ENCODE peak calls at places on chromosomes 1 and 21, in five cellular contexts. Y is NCI-H2171 treated with DMSO at 0.1 percent for 48 hours, L is endothelial cell, X is T-helper 9 cell, Q is astrocyte of the hippocampus. T is an unnamed sample.
A peak's percentile ranks its signal among the peaks of the same experiment; 100 is the strongest.

GRCh38 chr1:192485692-192486436 is 89.7 kb upstream of the RGS1 start:
- DNase-seq in Y (no peak), L (no peak), X (no peak), Q (peak; percentile 92), T (no peak)

GRCh38 chr1:2591581-2592261 is 5.1 kb downstream of the PRXL2B start:
- DNase-seq in Y (no peak), L (no peak), X (no peak), Q (no peak), T (no peak)

GRCh38 chr1:192914696-192915095 is 105.9 kb downstream of the RGS2 start:
- DNase-seq in Y (no peak), L (no peak), X (no peak), Q (no peak), T (no peak)

GRCh38 chr21:43287111-43287973 is 118.5 kb downstream of the CRYAA start:
- DNase-seq in Y (peak; percentile 77), L (no peak), X (no peak), Q (no peak), T (no peak)

GRCh38 chr1:165824269-165824643 is 3.2 kb upstream of the UCK2 start:
- DNase-seq in Y (no peak), L (no peak), X (no peak), Q (no peak), T (no peak)

GRCh38 chr1:84300991-84301758 is at the start of gene SAMD13:
- DNase-seq in Y (peak; percentile 68), L (no peak), X (peak; percentile 21), Q (peak; percentile 88), T (peak; percentile 43)

GRCh38 chr21:39610705-39611104 is 2.0 kb upstream of the B3GALT5 start:
- DNase-seq in Y (no peak), L (no peak), X (no peak), Q (peak; percentile 55), T (no peak)

GRCh38 chr1:203465943-203466342 is 9.7 kb upstream of the PRELP start:
- DNase-seq in Y (no peak), L (no peak), X (no peak), Q (peak; percentile 38), T (no peak)

GRCh38 chr1:154878371-154879355 is 8.6 kb upstream of the KCNN3 start:
- DNase-seq in Y (peak; percentile 56), L (peak; percentile 81), X (peak; percentile 58), Q (peak; percentile 85), T (peak; percentile 89)

GRCh38 chr1:47608296-47608875 is 170.5 kb downstream of the FOXD2 start:
- DNase-seq in Y (no peak), L (no peak), X (no peak), Q (no peak), T (no peak)

GRCh38 chr1:40919475-40920011 is 57.4 kb upstream of the CITED4 start:
- DNase-seq in Y (peak; percentile 46), L (no peak), X (no peak), Q (no peak), T (no peak)

GRCh38 chr1:86522230-86522629 is 24.6 kb upstream of the CLCA4 start:
- DNase-seq in Y (no peak), L (no peak), X (no peak), Q (no peak), T (no peak)

GRCh38 chr1:41633764-41634163 is 149.3 kb upstream of the EDN2 start:
- DNase-seq in Y (no peak), L (no peak), X (no peak), Q (peak; percentile 65), T (no peak)

GRCh38 chr1:41418868-41419583 is 57.8 kb downstream of the FOXO6 start:
- DNase-seq in Y (peak; percentile 59), L (no peak), X (no peak), Q (peak; percentile 92), T (no peak)

GRCh38 chr1:6989506-6990159 is 204.4 kb downstream of the CAMTA1 start:
- DNase-seq in Y (no peak), L (no peak), X (no peak), Q (no peak), T (no peak)

GRCh38 chr1:21050031-21050430 is 126.7 kb downstream of the EIF4G3 start:
- DNase-seq in Y (no peak), L (no peak), X (no peak), Q (peak; percentile 63), T (no peak)

GRCh38 chr1:23577056-23577985 is 18.0 kb upstream of the ID3 start:
- DNase-seq in Y (no peak), L (no peak), X (no peak), Q (peak; percentile 89), T (no peak)

GRCh38 chr1:27887215-27888035 is 15.1 kb downstream of the THEMIS2 start:
- DNase-seq in Y (no peak), L (no peak), X (peak; percentile 16), Q (no peak), T (no peak)

GRCh38 chr1:230047114-230047865 is 19.7 kb upstream of the GALNT2 start:
- DNase-seq in Y (no peak), L (no peak), X (no peak), Q (no peak), T (no peak)

GRCh38 chr1:228109073-228109961 is at the start of gene MRPL55:
- DNase-seq in Y (peak; percentile 91), L (peak; percentile 99), X (peak; percentile 100), Q (peak; percentile 99), T (peak; percentile 98)

GRCh38 chr1:33502726-33503125 is 30.3 kb downstream of the ZSCAN20 start:
- DNase-seq in Y (no peak), L (no peak), X (no peak), Q (no peak), T (no peak)

GRCh38 chr21:37758997-37759396 is 157.3 kb downstream of the KCNJ6 start:
- DNase-seq in Y (peak; percentile 67), L (peak; percentile 57), X (no peak), Q (peak; percentile 81), T (peak; percentile 53)

GRCh38 chr21:41783476-41784150 is 16.8 kb upstream of the RIPK4 start:
- DNase-seq in Y (peak; percentile 11), L (no peak), X (no peak), Q (peak; percentile 88), T (no peak)

GRCh38 chr1:22837332-22837731 is 126.7 kb downstream of the EPHB2 start:
- DNase-seq in Y (no peak), L (no peak), X (no peak), Q (no peak), T (no peak)

GRCh38 chr1:25095635-25096200 is 136.6 kb downstream of the SYF2 start:
- DNase-seq in Y (no peak), L (no peak), X (no peak), Q (no peak), T (no peak)